ENCODE peak calls at places on chromosome 17, in ten cellular contexts. E is coronary artery; J is DMS153; Q is amygdala; S is KG1; H is stimulated activated CD8-positive, alpha-beta memory T cell treated with anti-CD3 and anti-CD28 coated beads, Interleukin-15, amount 100 ng/mL, for 4 hours; F is GM23248; O is GDM1; U is T1000; L is BE2C. P is an unnamed sample.

GRCh38 chr17:78717431-78717980 is 64.6 kb downstream of the CYTH1 start:
- DNase-seq in E (no peak), J (peak), Q (peak), S (no peak), H (no peak), F (peak), O (no peak), U (no peak), L (peak), P (no peak)

GRCh38 chr17:7587420-7587786 is 2.5 kb downstream of the SOX15 start:
- DNase-seq in E (no peak), J (no peak), Q (no peak), S (no peak), H (no peak), F (peak), O (no peak), U (peak), L (no peak), P (no peak)

GRCh38 chr17:21001111-21001812 is 41.5 kb downstream of the USP22 start:
- DNase-seq in E (no peak), J (no peak), Q (peak), S (no peak), H (no peak), F (peak), O (no peak), U (no peak), L (no peak), P (no peak)

GRCh38 chr17:59769891-59770290 is 62.4 kb downstream of the VMP1 start:
- DNase-seq in E (no peak), J (no peak), Q (no peak), S (no peak), H (no peak), F (peak), O (no peak), U (no peak), L (no peak), P (no peak)

GRCh38 chr17:81455387-81455786 is 57.2 kb downstream of the ACTG1 start:
- DNase-seq in E (no peak), J (no peak), Q (no peak), S (no peak), H (no peak), F (no peak), O (no peak), U (no peak), L (no peak), P (no peak)

GRCh38 chr17:79317916-79318315 is 243.3 kb downstream of the ENGASE start:
- DNase-seq in E (no peak), J (no peak), Q (no peak), S (no peak), H (no peak), F (no peak), O (no peak), U (no peak), L (no peak), P (no peak)

GRCh38 chr17:79422236-79422635 is 188.6 kb downstream of the RBFOX3 start:
- DNase-seq in E (no peak), J (no peak), Q (no peak), S (no peak), H (no peak), F (no peak), O (no peak), U (no peak), L (no peak), P (no peak)

GRCh38 chr17:3667366-3668278 is 756 bp downstream of the TAX1BP3 start:
- DNase-seq in E (peak), J (peak), Q (peak), S (no peak), H (no peak), F (peak), O (no peak), U (peak), L (peak), P (no peak)

GRCh38 chr17:49577978-49578893 is 2.6 kb downstream of the NXPH3 start:
- DNase-seq in E (no peak), J (no peak), Q (no peak), S (no peak), H (no peak), F (no peak), O (no peak), U (no peak), L (no peak), P (no peak)

GRCh38 chr17:77657821-77658220 is 300.7 kb upstream of the TNRC6C start:
- DNase-seq in E (no peak), J (no peak), Q (no peak), S (no peak), H (no peak), F (no peak), O (no peak), U (no peak), L (no peak), P (no peak)

GRCh38 chr17:55421179-55421934 is at the start of gene MMD:
- DNase-seq in E (peak), J (no peak), Q (no peak), S (no peak), H (peak), F (peak), O (no peak), U (no peak), L (peak), P (no peak)

GRCh38 chr17:8946476-8946875 is 19.0 kb downstream of the PIK3R5 start:
- DNase-seq in E (no peak), J (no peak), Q (no peak), S (no peak), H (no peak), F (peak), O (no peak), U (no peak), L (no peak), P (no peak)

P was measured in DND-41.